ENCODE peak calls at places on chromosomes 6 and 20, in five cellular contexts. Z, V, O, E and G are unnamed samples.

GRCh38 chr20:18590163-18590562 is 2.3 kb downstream of the DTD1 start:
- DNase-seq in Z (no peak), V (no peak), O (no peak), E (no peak), G (no peak)

GRCh38 chr20:62837790-62838458 is 21.1 kb downstream of the COL9A3 start:
- DNase-seq in Z (no peak), V (peak), O (no peak), E (no peak), G (no peak)

GRCh38 chr6:56386717-56387116 is 139.3 kb upstream of the COL21A1 start:
- DNase-seq in Z (no peak), V (no peak), O (no peak), E (no peak), G (no peak)

GRCh38 chr6:87661016-87661415 is 41.0 kb downstream of the AKIRIN2 start:
- DNase-seq in Z (no peak), V (no peak), O (no peak), E (no peak), G (no peak)

GRCh38 chr6:134363323-134364039 is 45.6 kb upstream of the SGK1 start:
- DNase-seq in Z (no peak), V (no peak), O (no peak), E (no peak), G (no peak)

GRCh38 chr6:169087436-169088046 is 166.1 kb downstream of the THBS2 start:
- DNase-seq in Z (no peak), V (no peak), O (no peak), E (no peak), G (no peak)

GRCh38 chr6:137923866-137924616 is 57.0 kb downstream of the TNFAIP3 start:
- DNase-seq in Z (no peak), V (no peak), O (no peak), E (no peak), G (no peak)

GRCh38 chr6:137389150-137389664 is 105.0 kb downstream of the OLIG3 start:
- DNase-seq in Z (no peak), V (no peak), O (peak), E (no peak), G (no peak)

GRCh38 chr6:3269412-3269975 is 10.7 kb downstream of the PSMG4 start:
- DNase-seq in Z (no peak), V (no peak), O (no peak), E (no peak), G (no peak)

GRCh38 chr6:138001750-138002349 is 105.4 kb downstream of the PERP start:
- DNase-seq in Z (no peak), V (peak), O (no peak), E (no peak), G (peak)

GRCh38 chr20:1949711-1950110 is 44.1 kb downstream of the PDYN start:
- DNase-seq in Z (no peak), V (no peak), O (no peak), E (no peak), G (no peak)

DNA sequence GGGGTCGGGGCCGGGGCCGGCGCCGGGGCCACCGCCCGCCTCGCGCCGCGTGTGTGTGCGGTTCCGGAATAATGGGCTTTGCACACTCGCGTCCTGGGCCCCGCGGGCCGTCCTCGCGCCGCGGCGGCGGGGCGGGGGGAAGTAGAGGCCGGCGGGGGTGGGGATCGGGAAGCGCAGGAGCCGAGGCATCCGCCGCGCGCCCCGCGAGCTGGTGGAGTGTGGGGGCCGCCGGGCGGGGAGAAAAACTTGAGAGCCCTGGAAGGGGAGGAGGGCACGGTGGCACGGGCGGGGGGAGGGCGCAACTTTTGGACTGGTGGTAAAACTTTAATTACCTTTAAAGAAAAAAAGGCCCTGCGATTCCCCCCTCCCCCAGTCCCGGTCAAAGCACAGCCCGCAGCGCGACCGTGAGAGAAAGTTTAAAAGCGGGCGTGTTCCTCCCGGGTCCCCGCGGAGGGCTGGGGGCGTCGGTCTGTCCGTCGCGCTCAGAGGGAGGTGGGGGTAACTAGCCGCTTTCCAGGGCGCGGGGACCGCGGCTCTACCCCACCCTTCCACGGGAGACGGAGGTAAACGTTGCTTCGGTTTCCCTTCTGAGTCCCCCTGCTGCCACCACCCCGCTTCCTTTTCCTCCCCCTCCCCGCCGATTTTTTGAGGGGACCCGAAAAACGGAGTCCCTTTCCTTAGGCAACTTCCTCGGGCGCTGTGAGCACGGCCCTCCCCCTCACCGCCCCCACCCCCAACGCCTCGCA is 1.9 kb downstream of the L3MBTL3 start:
- DNase-seq in Z (no peak), V (no peak), O (no peak), E (no peak), G (peak)
- TF ChIP-seq SUZ12 in Z (no peak), V (no peak), O (no peak), E (no peak), G (no peak)

DNA sequence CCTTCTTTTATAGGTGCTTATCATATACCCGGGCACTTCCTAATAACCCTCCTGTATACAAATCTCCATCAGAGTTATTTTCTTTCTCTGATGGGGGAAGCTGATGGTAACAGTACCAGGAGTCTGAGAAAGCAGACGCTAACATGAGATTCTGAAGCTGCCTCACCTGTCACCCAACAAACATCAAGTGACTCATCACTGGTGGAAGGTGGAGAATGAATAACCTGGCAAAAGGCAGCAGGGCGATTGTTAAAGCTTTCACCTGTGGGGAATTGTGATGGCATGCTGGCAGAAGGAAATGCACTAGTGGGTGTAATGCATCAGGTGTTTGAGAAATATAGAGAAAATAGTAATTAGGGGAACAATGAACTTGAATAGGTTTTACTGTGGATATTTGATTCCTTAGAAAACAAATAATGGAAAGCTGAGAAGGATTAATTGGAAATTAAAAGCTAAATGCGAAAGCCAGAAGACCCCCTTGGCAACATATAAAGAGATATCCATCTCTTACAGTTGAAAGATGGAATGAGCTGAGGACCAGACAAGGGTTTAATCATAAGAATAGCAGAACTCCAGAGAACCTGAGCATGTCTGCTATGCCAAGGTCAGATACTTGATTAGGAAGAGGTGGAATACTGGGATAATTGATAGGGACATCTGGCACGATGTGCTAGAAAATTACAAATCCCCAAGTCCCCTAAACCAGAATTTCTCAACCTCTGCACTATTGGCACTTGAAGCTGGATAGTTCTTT is 517.1 kb downstream of the PKHD1 start:
- DNase-seq in Z (no peak), V (no peak), O (no peak), E (no peak), G (no peak)
- TF ChIP-seq SUZ12 in Z (no peak), V (no peak), O (no peak), E (no peak), G (no peak)

DNA sequence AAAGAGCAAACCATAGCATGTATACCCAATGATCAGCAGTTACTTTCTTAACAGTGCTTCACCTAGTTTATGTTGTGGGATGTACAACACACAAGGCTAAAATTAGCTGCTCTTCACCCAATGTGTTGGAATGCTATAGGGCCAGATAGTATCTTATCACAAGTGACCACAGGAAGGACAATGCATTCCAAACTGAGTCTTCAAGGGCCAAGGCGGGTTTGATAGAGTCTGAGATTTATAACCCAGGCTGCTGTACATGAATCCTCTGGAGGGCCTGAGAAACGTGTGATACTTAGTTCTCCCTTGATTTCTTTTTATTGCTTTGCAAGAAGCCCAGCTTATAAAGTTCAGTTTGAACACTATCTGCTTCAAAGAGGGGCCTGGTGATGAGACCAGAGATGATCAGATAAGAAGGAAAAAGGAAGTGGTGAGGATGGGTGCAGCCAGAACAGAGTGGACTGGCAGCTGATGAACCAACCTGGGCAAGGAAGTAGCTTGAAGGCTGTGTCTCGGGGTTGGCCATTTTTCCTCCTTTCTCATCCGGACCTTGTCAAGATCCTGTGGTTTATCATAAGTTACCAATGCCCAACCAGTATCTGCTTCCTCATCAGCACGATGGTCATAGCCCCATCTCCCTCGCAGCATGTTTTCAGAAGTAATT is 62.2 kb upstream of the BMP2 start:
- DNase-seq in Z (no peak), V (no peak), O (no peak), E (no peak), G (no peak)
- TF ChIP-seq SUZ12 in Z (no peak), V (no peak), O (no peak), E (no peak), G (no peak)

DNA sequence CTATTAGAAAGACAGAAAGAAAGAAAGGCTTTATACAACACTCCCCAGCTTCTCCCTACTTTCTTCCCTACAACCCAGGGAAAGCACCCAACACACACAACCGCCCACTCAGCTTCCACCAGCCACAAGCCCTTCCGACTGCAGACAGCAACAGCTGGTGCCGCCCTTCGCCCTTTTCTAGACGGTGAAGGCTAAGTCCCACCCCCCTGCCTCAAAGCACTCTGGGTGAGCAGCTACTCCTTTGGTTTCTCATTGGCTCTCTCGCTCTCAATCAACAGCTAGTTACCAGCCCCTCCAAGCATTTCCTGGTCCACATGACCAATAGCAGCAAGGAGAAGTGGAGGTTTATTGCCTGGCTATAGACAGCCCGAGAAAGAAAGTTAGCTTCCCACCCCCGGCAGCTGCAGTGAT is 230.1 kb upstream of the MOCS1 start:
- DNase-seq in Z (no peak), V (no peak), O (no peak), E (no peak), G (no peak)
- TF ChIP-seq SUZ12 in Z (no peak), V (no peak), O (no peak), E (no peak), G (no peak)

GRCh38 chr6:156957931-156958547 is 180.9 kb downstream of the ARID1B start:
- DNase-seq in Z (no peak), V (no peak), O (no peak), E (no peak), G (no peak)
- TF ChIP-seq SUZ12 in Z (no peak), V (no peak), O (no peak), E (no peak), G (no peak)

GRCh38 chr6:12138377-12138776 is 126.3 kb downstream of the HIVEP1 start:
- DNase-seq in Z (no peak), V (peak), O (no peak), E (no peak), G (no peak)
- TF ChIP-seq SUZ12 in Z (no peak), V (no peak), O (no peak), E (no peak), G (no peak)

DNA sequence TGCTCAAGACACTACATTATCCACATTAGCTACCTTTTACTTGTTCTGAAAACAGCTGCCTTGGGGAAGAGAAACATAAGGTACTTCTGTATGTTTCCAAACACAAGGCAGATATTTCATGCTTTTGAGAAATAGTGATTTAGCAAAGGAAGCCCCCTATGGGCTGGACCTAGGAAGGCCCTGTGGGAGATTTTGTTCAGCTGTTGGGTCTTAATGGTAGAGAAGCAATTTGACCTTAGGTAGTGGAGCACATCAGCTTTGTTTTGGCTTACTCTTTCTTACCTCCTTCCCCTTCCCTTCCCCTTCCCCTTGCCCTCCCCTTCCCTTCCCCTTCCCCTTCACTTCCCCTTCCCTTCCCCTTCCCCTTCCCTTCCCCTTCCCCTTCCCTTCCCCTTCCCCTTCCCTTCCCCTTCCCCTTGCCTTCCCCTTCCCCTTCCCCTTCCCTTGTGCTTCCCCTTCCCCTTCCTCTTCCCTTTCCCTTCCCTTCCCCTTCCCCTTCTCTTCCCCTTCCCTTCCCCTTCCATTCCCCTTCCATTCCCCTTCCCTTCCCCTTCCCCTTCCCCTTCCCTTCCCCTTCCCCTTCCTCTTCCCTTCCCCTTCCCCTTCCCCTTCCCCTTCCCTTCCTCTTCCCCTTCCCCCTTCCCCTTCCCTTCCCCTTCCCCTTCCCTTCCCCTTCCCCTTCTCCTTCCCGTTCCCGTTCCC is 84.6 kb downstream of the ANKS1A start:
- DNase-seq in Z (no peak), V (peak), O (no peak), E (no peak), G (no peak)
- TF ChIP-seq SUZ12 in Z (no peak), V (no peak), O (no peak), E (no peak), G (no peak)